ENCODE peak calls at places on chromosomes 11 and 22, in four cellular contexts. A is activated CD4-positive, alpha-beta T cell treated with anti-CD3 and anti-CD28 coated beads, Interleukin-2, amount 50 U/mL, for 4 hours; O is astrocyte of the spinal cord; M is stimulated activated CD8-positive, alpha-beta memory T cell treated with anti-CD3 and anti-CD28 coated beads, Interleukin-2, amount 100 ng/mL, for 1 hour. N is an unnamed sample.
A peak's percentile ranks its signal among the peaks of the same experiment; 100 is the strongest.

GRCh38 chr11:76661306-76661751 is 9.2 kb downstream of the LRRC32 start:
- DNase-seq in M (no peak), A (no peak), O (no peak), N (no peak)

GRCh38 chr11:103800406-103801114 is 235.9 kb upstream of the DDI1 start:
- DNase-seq in A (no peak), O (no peak), M (no peak), N (no peak)

GRCh38 chr11:118886681-118887111 is 3.0 kb downstream of the CXCR5 start:
- DNase-seq in M (no peak), A (no peak), O (no peak), N (no peak)

GRCh38 chr11:66694732-66695207 is 17.1 kb upstream of the RBM4B start:
- DNase-seq in O (peak; percentile 96), M (peak; percentile 56), A (peak; percentile 83), N (peak; percentile 89)

GRCh38 chr22:28817919-28818859 is 17.8 kb upstream of the XBP1 start:
- DNase-seq in O (no peak), A (no peak), M (no peak), N (peak; percentile 81)

GRCh38 chr22:27844256-27844655 is 42.7 kb upstream of the MN1 start:
- DNase-seq in M (no peak), O (no peak), A (no peak), N (no peak)

GRCh38 chr11:19076744-19077589 is 16.4 kb upstream of the MRGPRX2 start:
- DNase-seq in O (peak; percentile 53), M (peak; percentile 30), A (peak; percentile 42), N (no peak)

GRCh38 chr11:27471067-27471587 is 1.5 kb downstream of the LGR4 start:
- DNase-seq in O (no peak), M (no peak), A (no peak), N (no peak)

GRCh38 chr11:126165366-126166156 is 45.9 kb downstream of the RPUSD4 start:
- DNase-seq in M (no peak), O (no peak), A (no peak), N (no peak)

GRCh38 chr11:76233196-76233921 is 27.1 kb upstream of the WNT11 start:
- DNase-seq in O (no peak), M (no peak), A (no peak), N (no peak)

GRCh38 chr11:44036811-44037657 is 10.7 kb upstream of the ACCSL start:
- DNase-seq in O (peak; percentile 79), A (no peak), M (no peak), N (peak; percentile 83)

GRCh38 chr11:66291706-66292542 is at the start of gene TMEM151A:
- DNase-seq in A (no peak), M (no peak), O (no peak), N (peak; percentile 85)

GRCh38 chr11:127115844-127116243 is 115.3 kb upstream of the KIRREL3 start:
- DNase-seq in A (no peak), O (no peak), M (no peak), N (no peak)

GRCh38 chr11:74319139-74319538 is 7.7 kb upstream of the P4HA3 start:
- DNase-seq in A (no peak), M (no peak), O (peak; percentile 94), N (no peak)

GRCh38 chr22:26314656-26315055 is 114.4 kb upstream of the ASPHD2 start:
- DNase-seq in M (no peak), O (no peak), A (no peak), N (no peak)

GRCh38 chr11:104881117-104881794 is 17.0 kb downstream of the CASP12 start:
- DNase-seq in O (no peak), A (no peak), M (no peak), N (no peak)

GRCh38 chr22:45704648-45705047 is 33.0 kb downstream of the ATXN10 start:
- DNase-seq in A (no peak), M (no peak), O (no peak), N (no peak)

GRCh38 chr11:72736452-72737069 is 15.6 kb downstream of the ARAP1 start:
- DNase-seq in O (no peak), A (peak; percentile 46), M (peak; percentile 44), N (peak; percentile 91)

GRCh38 chr11:1453611-1454386 is 32.8 kb downstream of the MOB2 start:
- DNase-seq in O (no peak), A (no peak), M (no peak), N (peak; percentile 52)

GRCh38 chr11:15668718-15669117 is 554.0 kb downstream of the INSC start:
- DNase-seq in A (no peak), O (no peak), M (no peak), N (no peak)

GRCh38 chr11:12226093-12226492 is 115.7 kb downstream of the MICAL2 start:
- DNase-seq in M (no peak), O (no peak), A (no peak), N (no peak)

GRCh38 chr11:69864930-69865661 is 45.9 kb upstream of the FGF3 start:
- DNase-seq in O (no peak), M (no peak), A (no peak), N (no peak)

N was measured in left lung.